ENCODE peak calls at places on chromosome 10, in five cellular contexts. D is endothelial cell of umbilical vein, R is tibial artery, F is upper lobe of right lung, P is A549. G is an unnamed sample.

GRCh38 chr10:29023678-29024077 is 265.2 kb upstream of the LYZL1 start:
- DNase-seq in D (no peak), R (no peak), F (no peak), P (no peak), G (no peak)

GRCh38 chr10:78139336-78139735 is 105.7 kb downstream of the RPS24 start:
- DNase-seq in D (no peak), R (no peak), F (no peak), P (no peak), G (no peak)

GRCh38 chr10:70302292-70302691 is 18.5 kb upstream of the NPFFR1 start:
- DNase-seq in D (no peak), R (peak), F (no peak), P (no peak), G (no peak)

GRCh38 chr10:132752961-132753360 is 33.0 kb downstream of the NKX6-2 start:
- DNase-seq in D (no peak), R (no peak), F (no peak), P (no peak), G (no peak)

GRCh38 chr10:22824520-22824919 is 103.3 kb upstream of the ARMC3 start:
- DNase-seq in D (no peak), R (no peak), F (no peak), P (no peak), G (no peak)

GRCh38 chr10:128278362-128278761 is 152.1 kb upstream of the MKI67 start:
- DNase-seq in D (no peak), R (no peak), F (no peak), P (no peak), G (no peak)

GRCh38 chr10:132919374-132920100 is 22.8 kb downstream of the CFAP46 start:
- DNase-seq in D (no peak), R (no peak), F (no peak), P (no peak), G (no peak)

GRCh38 chr10:35635576-35635975 is 6.5 kb downstream of the FZD8 start:
- DNase-seq in D (peak), R (peak), F (no peak), P (peak), G (no peak)

GRCh38 chr10:56537984-56538383 is 176.9 kb upstream of the ZWINT start:
- DNase-seq in D (no peak), R (no peak), F (no peak), P (peak), G (no peak)

GRCh38 chr10:78178940-78179339 is 145.3 kb downstream of the RPS24 start:
- DNase-seq in D (no peak), R (no peak), F (peak), P (no peak), G (no peak)

GRCh38 chr10:113007343-113007771 is 57.3 kb downstream of the TCF7L2 start:
- DNase-seq in D (no peak), R (no peak), F (no peak), P (no peak), G (no peak)

GRCh38 chr10:73601486-73601921 is 10.4 kb upstream of the USP54 start:
- DNase-seq in D (peak), R (no peak), F (no peak), P (peak), G (no peak)

GRCh38 chr10:70255329-70256299 is 22.4 kb upstream of the PPA1 start:
- DNase-seq in D (peak), R (no peak), F (no peak), P (no peak), G (no peak)

GRCh38 chr10:130127612-130128607 is 8.3 kb upstream of the GLRX3 start:
- DNase-seq in D (peak), R (peak), F (no peak), P (peak), G (no peak)

GRCh38 chr10:103564799-103565365 is 71.4 kb downstream of the NEURL1 start:
- DNase-seq in D (no peak), R (no peak), F (no peak), P (peak), G (peak)

GRCh38 chr10:74282853-74283205 is 131.8 kb downstream of the ADK start:
- DNase-seq in D (no peak), R (no peak), F (no peak), P (peak), G (no peak)

GRCh38 chr10:14654821-14655382 is 119.8 kb downstream of the FAM107B start:
- DNase-seq in D (no peak), R (no peak), F (no peak), P (no peak), G (no peak)
- H3K27ac ChIP-seq in D (no peak), R (no peak), F (no peak), P (peak), G (no peak)

GRCh38 chr10:50294582-50294981 is 43.3 kb upstream of the ASAH2 start:
- DNase-seq in D (no peak), R (no peak), F (no peak), P (no peak), G (no peak)

GRCh38 chr10:50295367-50295766 is 44.1 kb upstream of the ASAH2 start:
- DNase-seq in D (no peak), R (no peak), F (no peak), P (no peak), G (no peak)

GRCh38 chr10:50293508-50294320 is 42.4 kb upstream of the ASAH2 start:
- DNase-seq in D (no peak), R (no peak), F (no peak), P (no peak), G (no peak)

GRCh38 chr10:50289196-50289595 is 37.9 kb upstream of the ASAH2 start:
- DNase-seq in D (no peak), R (no peak), F (no peak), P (no peak), G (no peak)

GRCh38 chr10:50291261-50291850 is 40.0 kb upstream of the ASAH2 start:
- DNase-seq in D (peak), R (no peak), F (no peak), P (no peak), G (no peak)
- TF ChIP-seq CTCF in D (no peak), R (peak), F (peak), P (peak), G (peak)

GRCh38 chr10:75754096-75754495 is 322.7 kb downstream of the LRMDA start:
- DNase-seq in D (no peak), R (no peak), F (no peak), P (no peak), G (no peak)
- H3K27ac ChIP-seq in D (no peak), R (no peak), F (no peak), P (no peak), G (no peak)

GRCh38 chr10:117165557-117166419 is 27.7 kb upstream of the VAX1 start:
- DNase-seq in D (peak), R (no peak), F (peak), P (peak), G (peak)
- TF ChIP-seq CTCF in D (peak), R (peak), F (peak), P (peak), G (peak)

GRCh38 chr10:30294506-30295280 is 54.4 kb downstream of the MTPAP start:
- DNase-seq in D (no peak), R (no peak), F (no peak), P (no peak), G (no peak)
- H3K27ac ChIP-seq in D (no peak), R (no peak), F (no peak), P (no peak), G (no peak)

GRCh38 chr10:115572740-115573455 is 479.7 kb downstream of the ATRNL1 start:
- DNase-seq in D (no peak), R (no peak), F (no peak), P (peak), G (no peak)
- TF ChIP-seq CTCF in D (no peak), R (no peak), F (peak), P (peak), G (no peak)

GRCh38 chr10:12957081-12957480 is 44.4 kb downstream of the CCDC3 start:
- DNase-seq in D (no peak), R (no peak), F (no peak), P (no peak), G (no peak)

GRCh38 chr10:12960431-12960898 is 41.0 kb downstream of the CCDC3 start:
- DNase-seq in D (no peak), R (peak), F (no peak), P (no peak), G (no peak)

GRCh38 chr10:12958546-12959110 is 42.9 kb downstream of the CCDC3 start:
- DNase-seq in D (no peak), R (no peak), F (no peak), P (no peak), G (no peak)

GRCh38 chr10:12961416-12961815 is 40.1 kb downstream of the CCDC3 start:
- DNase-seq in D (no peak), R (no peak), F (no peak), P (no peak), G (no peak)

DNA sequence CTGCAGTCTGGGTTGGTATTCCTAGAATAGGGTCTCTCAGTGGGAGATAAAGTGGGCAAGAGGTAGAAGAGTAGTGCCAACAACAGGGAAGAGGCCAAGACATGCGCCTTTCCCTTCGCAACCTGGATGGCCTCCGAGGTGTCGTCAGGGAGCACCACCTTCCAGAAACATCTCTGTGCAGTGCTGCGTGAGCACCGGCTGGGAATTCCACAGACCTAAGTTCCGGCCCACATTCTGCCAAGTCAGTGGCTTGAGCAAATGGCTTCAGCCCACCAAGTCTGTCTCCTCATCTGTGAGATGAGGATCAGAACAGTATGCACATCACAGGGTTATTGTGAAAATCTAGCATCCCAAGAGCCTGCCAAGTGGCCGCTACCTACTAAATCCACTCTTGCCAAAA is 40.6 kb downstream of the CCDC3 start:
- DNase-seq in D (no peak), R (no peak), F (no peak), P (no peak), G (no peak)
- H3K27ac ChIP-seq in D (no peak), R (peak), F (peak), P (no peak), G (no peak)

GRCh38 chr10:116737582-116738358 is 4.6 kb downstream of the HSPA12A start:
- DNase-seq in D (no peak), R (no peak), F (no peak), P (no peak), G (no peak)
- TF ChIP-seq CTCF in D (no peak), R (no peak), F (peak), P (peak), G (no peak)

G was measured in psoas muscle.